ENCODE peak calls at places on chromosomes 6 and 20, in ten cellular contexts. A is tibial artery; Z is prostate gland; R is tibial nerve; H is Peyer's patch; T is ovary; X is HCT116; Q is CD8-positive, alpha-beta T cell; C is fibroblast of lung; O is psoas muscle. E is an unnamed sample.

GRCh38 chr20:36149469-36149868 is 5.1 kb upstream of the EPB41L1 start:
- DNase-seq in A (peak; percentile 80), Z (no peak), R (no peak), H (no peak), T (no peak), X (no peak), Q (no peak), C (no peak), O (peak; percentile 64), E (no peak)

GRCh38 chr6:3403244-3404154 is 53.4 kb downstream of the SLC22A23 start:
- DNase-seq in A (no peak), Z (peak; percentile 42), R (no peak), H (no peak), T (peak; percentile 33), X (no peak), Q (no peak), C (no peak), O (no peak), E (peak; percentile 57)

GRCh38 chr6:26457407-26457795 is 354 bp upstream of the BTN2A1 start:
- DNase-seq in A (peak; percentile 70), Z (no peak), R (no peak), H (no peak), T (peak; percentile 23), X (no peak), Q (no peak), C (no peak), O (peak; percentile 39), E (no peak)

GRCh38 chr6:35552285-35552917 is 39.7 kb upstream of the TULP1 start:
- DNase-seq in A (no peak), Z (no peak), R (no peak), H (peak; percentile 24), T (no peak), X (peak; percentile 26), Q (peak; percentile 53), C (peak; percentile 57), O (no peak), E (no peak)

GRCh38 chr20:33914871-33915270 is 78.8 kb upstream of the RALY start:
- DNase-seq in A (no peak), Z (no peak), R (no peak), H (no peak), T (no peak), X (peak; percentile 66), Q (peak; percentile 50), C (peak; percentile 34), O (no peak), E (peak; percentile 44)

GRCh38 chr20:41078329-41078728 is 49.7 kb downstream of the TOP1 start:
- DNase-seq in A (no peak), Z (peak; percentile 38), R (no peak), H (no peak), T (no peak), X (no peak), Q (no peak), C (peak; percentile 70), O (no peak), E (no peak)

GRCh38 chr6:83574783-83575182 is 62.4 kb downstream of the PRSS35 start:
- DNase-seq in A (no peak), Z (no peak), R (no peak), H (no peak), T (no peak), X (no peak), Q (no peak), C (no peak), O (no peak), E (peak; percentile 37)

GRCh38 chr6:85673198-85674139 is 30.8 kb upstream of the SYNCRIP start:
- DNase-seq in A (no peak), Z (no peak), R (no peak), H (no peak), T (no peak), X (no peak), Q (no peak), C (peak; percentile 6), O (no peak), E (no peak)

GRCh38 chr20:48928832-48929725 is 7.6 kb downstream of the ARFGEF2 start:
- DNase-seq in A (peak; percentile 71), Z (peak; percentile 49), R (no peak), H (no peak), T (peak; percentile 19), X (no peak), Q (no peak), C (peak; percentile 9), O (no peak), E (no peak)

GRCh38 chr6:166575190-166575589 is 11.3 kb downstream of the RAMACL start:
- DNase-seq in A (no peak), Z (no peak), R (no peak), H (no peak), T (peak; percentile 66), X (no peak), Q (no peak), C (no peak), O (peak; percentile 60), E (no peak)

GRCh38 chr6:38020593-38020992 is 201.1 kb downstream of the ZFAND3 start:
- DNase-seq in A (no peak), Z (no peak), R (no peak), H (no peak), T (no peak), X (no peak), Q (no peak), C (no peak), O (no peak), E (no peak)

GRCh38 chr6:38021029-38021428 is 201.5 kb downstream of the ZFAND3 start:
- DNase-seq in A (no peak), Z (no peak), R (no peak), H (no peak), T (no peak), X (no peak), Q (no peak), C (no peak), O (no peak), E (no peak)

GRCh38 chr6:38016824-38017223 is 197.3 kb downstream of the ZFAND3 start:
- DNase-seq in A (no peak), Z (no peak), R (no peak), H (no peak), T (no peak), X (no peak), Q (no peak), C (no peak), O (no peak), E (no peak)

GRCh38 chr6:38021571-38021970 is 202.0 kb downstream of the ZFAND3 start:
- DNase-seq in A (no peak), Z (no peak), R (no peak), H (no peak), T (no peak), X (no peak), Q (no peak), C (no peak), O (no peak), E (no peak)

DNA sequence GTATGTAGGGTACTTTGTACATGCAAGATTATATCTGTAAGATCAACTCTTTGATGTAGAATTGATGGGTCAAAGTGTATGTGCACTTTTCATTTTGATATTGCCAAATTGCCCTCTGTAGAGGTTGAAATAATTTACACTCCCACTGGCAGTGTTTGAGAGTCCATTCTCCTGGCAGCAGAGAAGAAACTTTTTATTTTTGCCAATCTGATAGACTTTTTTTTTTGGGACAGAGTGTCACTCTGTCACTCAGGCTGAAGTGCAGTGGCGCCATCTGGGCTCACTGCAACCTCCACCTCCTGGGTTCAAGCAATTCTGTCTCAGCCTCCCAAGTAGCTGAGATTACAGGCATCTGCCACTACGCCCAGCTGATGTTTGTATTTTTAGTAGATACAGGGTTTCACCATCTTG is 199.2 kb downstream of the ZFAND3 start:
- DNase-seq in A (no peak), Z (no peak), R (no peak), H (no peak), T (no peak), X (no peak), Q (no peak), C (no peak), O (no peak), E (no peak)
- TF ChIP-seq CTCF in A (no peak), Z (no peak), R (no peak), H (no peak), T (no peak), X (peak; percentile 13), Q (no peak), C (no peak), O (no peak), E (no peak)

GRCh38 chr6:27630727-27631613 is 158.1 kb upstream of the ZNF184 start:
- DNase-seq in A (no peak), Z (peak; percentile 5), R (no peak), H (no peak), T (peak; percentile 24), X (peak; percentile 44), Q (no peak), C (peak; percentile 60), O (no peak), E (no peak)

GRCh38 chr6:27631614-27631925 is 158.7 kb upstream of the ZNF184 start:
- DNase-seq in A (no peak), Z (no peak), R (no peak), H (no peak), T (no peak), X (no peak), Q (no peak), C (no peak), O (no peak), E (no peak)
- H3K4me3 ChIP-seq in A (no peak overlapping the region), Z (no peak overlapping the region), R (no peak overlapping the region), H (no peak overlapping the region), T (no peak overlapping the region), X (no peak overlapping the region), Q (no peak overlapping the region), C (peak overlapping the region; percentile 61), O (no peak overlapping the region), E (no peak overlapping the region)

DNA sequence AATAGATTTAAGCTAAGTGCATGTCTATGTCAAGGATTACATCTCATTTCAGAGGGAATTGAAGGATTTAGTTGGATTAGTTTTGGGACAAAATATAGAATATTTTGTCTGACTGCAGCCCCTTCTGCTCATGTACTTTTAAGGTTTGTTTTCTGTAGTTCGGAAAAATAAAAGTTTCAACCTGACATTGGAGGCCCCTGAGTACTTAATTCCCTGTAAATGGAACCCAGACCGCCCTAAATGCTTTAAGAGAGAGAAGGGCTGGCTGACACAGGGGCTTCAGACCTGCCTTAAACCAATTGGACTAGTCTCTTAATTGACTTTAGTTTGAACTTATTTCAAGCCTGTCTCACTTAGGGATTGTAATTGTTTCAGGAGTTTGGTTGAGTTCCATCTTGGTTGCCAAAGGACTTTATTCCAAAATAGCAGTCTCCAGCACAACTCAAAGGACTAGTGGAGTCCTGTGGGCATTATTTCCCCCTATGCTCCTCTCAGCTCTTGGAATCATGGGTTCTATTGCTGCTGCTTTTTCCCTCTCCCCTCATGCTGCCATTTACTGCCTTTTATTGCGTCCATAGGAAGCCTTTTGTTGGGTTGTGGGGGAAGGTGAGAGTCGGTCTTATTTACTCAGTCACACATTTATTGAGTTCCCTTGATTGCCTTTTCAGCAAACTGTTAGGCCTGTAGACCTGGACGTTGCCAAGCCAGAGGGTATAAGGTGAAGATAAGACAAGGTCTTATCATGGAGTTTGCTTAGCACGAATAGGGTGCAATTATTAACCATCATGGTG is 14.5 kb downstream of the BRD2 start:
- DNase-seq in A (no peak), Z (no peak), R (no peak), H (no peak), T (no peak), X (no peak), Q (no peak), C (no peak), O (no peak), E (no peak)
- H3K36me3 ChIP-seq in A (peaks cover 41% of the 10 kb centered on the region), Z (peaks cover 20% of the 10 kb centered on the region), R (peaks cover 42% of the 10 kb centered on the region), H (peaks cover 3% of the 10 kb centered on the region), T (peaks cover 3% of the 10 kb centered on the region), X (peaks cover 34% of the 10 kb centered on the region), Q (peaks cover 37% of the 10 kb centered on the region), C (peaks cover 21% of the 10 kb centered on the region), O (peaks cover 57% of the 10 kb centered on the region), E (peaks cover 4% of the 10 kb centered on the region)

DNA sequence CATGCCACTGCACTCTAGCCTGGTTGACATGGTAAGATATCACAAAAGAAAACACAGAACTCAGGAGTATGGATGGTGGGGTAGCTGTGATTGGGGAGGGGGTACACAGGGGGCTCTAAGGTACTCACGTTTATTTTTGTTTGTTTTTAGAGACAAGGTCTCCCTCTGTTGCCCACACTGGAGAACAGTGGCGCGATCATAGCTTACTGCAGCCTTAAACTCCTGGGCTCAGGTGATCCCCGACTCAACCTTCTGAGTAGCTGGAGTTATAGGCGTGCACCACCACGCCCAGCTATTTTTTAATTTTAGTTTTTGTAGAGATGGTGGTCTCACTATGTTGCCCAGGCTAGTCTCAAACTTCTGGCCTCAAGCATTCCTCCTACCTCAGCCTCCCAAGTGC is 29.3 kb downstream of the BCL2L1 start:
- DNase-seq in A (no peak), Z (no peak), R (no peak), H (no peak), T (no peak), X (no peak), Q (no peak), C (no peak), O (no peak), E (no peak)
- TF ChIP-seq CTCF in A (no peak), Z (no peak), R (no peak), H (no peak), T (no peak), X (no peak), Q (no peak), C (no peak), O (no peak), E (no peak)

E was measured in kidney epithelial cell.